ENCODE peak calls at places on chromosomes 1 and 21, in four cellular contexts. U is activated CD8-positive, alpha-beta T cell treated with anti-CD3 and anti-CD28 coated beads, Interleukin-2, amount 10 ng/mL, durations not matched to agents 7 days and 5 days; V is astrocyte; C is activated CD4-positive, alpha-beta T cell treated with anti-CD3 and anti-CD28 coated beads for 48 hours. W is an unnamed sample.

GRCh38 chr1:169193191-169193850 is 86.8 kb downstream of the ATP1B1 start:
- DNase-seq in U (no peak), C (no peak), V (peak), W (no peak)

GRCh38 chr1:96238426-96238825 is 483.2 kb upstream of the PTBP2 start:
- DNase-seq in V (no peak), U (no peak), C (no peak), W (no peak)

GRCh38 chr1:34302798-34303197 is 126.1 kb downstream of the C1orf94 start:
- DNase-seq in U (no peak), C (no peak), V (no peak), W (no peak)

GRCh38 chr21:39451332-39452206 is at the start of gene SH3BGR:
- DNase-seq in C (no peak), V (peak), U (no peak), W (peak)

GRCh38 chr1:39195166-39196111 is 9.1 kb upstream of the MACF1 start:
- DNase-seq in C (no peak), U (peak), V (peak), W (no peak)

GRCh38 chr1:16026723-16027484 is 5.1 kb downstream of the CLCNKA start:
- DNase-seq in U (no peak), C (peak), V (no peak), W (no peak)

GRCh38 chr1:27538793-27539192 is 48.8 kb upstream of the WASF2 start:
- DNase-seq in V (peak), U (no peak), C (no peak), W (no peak)

GRCh38 chr21:29771491-29772066 is 168.2 kb downstream of the GRIK1 start:
- DNase-seq in V (no peak), C (no peak), U (no peak), W (no peak)

GRCh38 chr1:30569384-30569783 is 154.0 kb downstream of the MATN1 start:
- DNase-seq in U (no peak), V (no peak), C (no peak), W (no peak)

GRCh38 chr1:90220941-90221693 is 226.2 kb downstream of the ZNF326 start:
- DNase-seq in U (no peak), V (no peak), C (no peak), W (no peak)

GRCh38 chr1:51729824-51730284 is 113.0 kb downstream of the OSBPL9 start:
- DNase-seq in U (no peak), V (peak), C (no peak), W (no peak)

GRCh38 chr21:25689226-25689625 is 45.5 kb downstream of the ATP5PF start:
- DNase-seq in V (peak), U (no peak), C (no peak), W (no peak)

GRCh38 chr1:47664356-47664755 is 226.5 kb downstream of the FOXD2 start:
- DNase-seq in U (no peak), C (no peak), V (no peak), W (no peak)

GRCh38 chr1:7389786-7390603 is 381.1 kb upstream of the VAMP3 start:
- DNase-seq in V (peak), U (no peak), C (no peak), W (no peak)

GRCh38 chr1:205976708-205977107 is 26.5 kb downstream of the RAB7B start:
- DNase-seq in U (no peak), V (peak), C (no peak), W (no peak)

GRCh38 chr1:197567442-197567841 is 207.8 kb downstream of the DENND1B start:
- DNase-seq in C (no peak), U (no peak), V (no peak), W (no peak)

GRCh38 chr1:50333595-50333974 is 89.7 kb downstream of the DMRTA2 start:
- DNase-seq in C (peak), V (no peak), U (peak), W (no peak)

GRCh38 chr21:8991088-8991907 is 1530.1 kb upstream of the TPTE start:
- DNase-seq in C (no peak), U (no peak), V (peak), W (no peak)

GRCh38 chr1:242427519-242427918 is 97.0 kb downstream of the PLD5 start:
- DNase-seq in U (no peak), V (no peak), C (no peak), W (no peak)

GRCh38 chr1:245871881-245872280 is 635.2 kb downstream of the SMYD3 start:
- DNase-seq in U (no peak), C (no peak), V (peak), W (no peak)

GRCh38 chr1:24805534-24806301 is 60.5 kb downstream of the CLIC4 start:
- DNase-seq in V (peak), C (no peak), U (no peak), W (no peak)

GRCh38 chr1:13494025-13494424 is 19.8 kb downstream of the LRRC38 start:
- DNase-seq in C (peak), V (no peak), U (no peak), W (no peak)

GRCh38 chr21:46196733-46197132 is 12.5 kb upstream of the SPATC1L start:
- DNase-seq in U (no peak), V (no peak), C (no peak), W (no peak)

GRCh38 chr1:108960719-108961118 is 2.6 kb downstream of the CLCC1 start:
- DNase-seq in U (no peak), V (no peak), C (no peak), W (no peak)

GRCh38 chr21:37206531-37206930 is 60.6 kb downstream of the VPS26C start:
- DNase-seq in V (no peak), C (no peak), U (no peak), W (no peak)

GRCh38 chr1:232306269-232306911 is 323.5 kb downstream of the SIPA1L2 start:
- DNase-seq in V (no peak), C (no peak), U (no peak), W (no peak)

GRCh38 chr1:222090103-222090502 is 348.2 kb upstream of the DUSP10 start:
- DNase-seq in U (no peak), V (peak), C (no peak), W (no peak)

GRCh38 chr1:21268281-21269239 is 21.7 kb downstream of the ECE1 start:
- DNase-seq in V (no peak), U (no peak), C (no peak), W (no peak)

GRCh38 chr1:29179641-29180184 is 2.0 kb downstream of the SRSF4 start:
- DNase-seq in C (no peak), U (no peak), V (no peak), W (no peak)

GRCh38 chr1:36327421-36328087 is 4.1 kb upstream of the EVA1B start:
- DNase-seq in V (peak), C (no peak), U (no peak), W (no peak)

GRCh38 chr1:235632538-235633219 is 16.9 kb downstream of the GNG4 start:
- DNase-seq in V (peak), U (no peak), C (no peak), W (no peak)

GRCh38 chr1:204443260-204443619 is 31.6 kb upstream of the PPP1R15B start:
- DNase-seq in V (no peak), C (no peak), U (no peak), W (no peak)

GRCh38 chr1:45887156-45887842 is 83.9 kb downstream of the MAST2 start:
- DNase-seq in U (no peak), V (no peak), C (peak), W (no peak)

GRCh38 chr1:45883633-45884032 is 80.2 kb downstream of the MAST2 start:
- DNase-seq in V (peak), C (no peak), U (no peak), W (no peak)

GRCh38 chr21:30831194-30831765 is 1.7 kb upstream of the KRTAP7-1 start:
- DNase-seq in V (no peak), C (peak), U (peak), W (no peak)

GRCh38 chr1:40708750-40709099 is 17.2 kb downstream of the NFYC start:
- DNase-seq in U (no peak), V (peak), C (no peak), W (no peak)

GRCh38 chr1:214403431-214403830 is 122.5 kb downstream of the SMYD2 start:
- DNase-seq in C (no peak), V (peak), U (no peak), W (no peak)

W was measured in occipital lobe.